ENCODE peak calls at places on chromosomes 3 and 15, in ten cellular contexts. One of them, this sample, is unnamed.

GRCh38 chr3:161821591-161821990 is 325.0 kb downstream of the OTOL1 start:
- DNase-seq in hippocampal formation: no peak
- DNase-seq in NCI-H524: peak; percentile 69
- DNase-seq in progenitor cell of endocrine pancreas: no peak
- DNase-seq in Daoy: no peak
- DNase-seq in tibial artery: no peak
- DNase-seq in activated CD4-positive, alpha-beta T cell treated with anti-CD3 and anti-CD28 coated beads, Interleukin-2, amount 50 U/mL, for 24 hours: no peak
- DNase-seq in LNCaP clone FGC: no peak
- DNase-seq in T-helper 17 cell: no peak
- DNase-seq in mesenteric fat pad: no peak
- DNase-seq in this sample: no peak

GRCh38 chr3:172177046-172177445 is 137.7 kb downstream of the FNDC3B start:
- DNase-seq in progenitor cell of endocrine pancreas: no peak
- DNase-seq in activated CD4-positive, alpha-beta T cell treated with anti-CD3 and anti-CD28 coated beads, Interleukin-2, amount 50 U/mL, for 24 hours: no peak
- DNase-seq in NCI-H524: no peak
- DNase-seq in tibial artery: no peak
- DNase-seq in mesenteric fat pad: no peak
- DNase-seq in Daoy: no peak
- DNase-seq in LNCaP clone FGC: no peak
- DNase-seq in T-helper 17 cell: no peak
- DNase-seq in hippocampal formation: no peak
- DNase-seq in this sample: no peak

GRCh38 chr3:2603734-2604297 is 505.1 kb downstream of the CNTN4 start:
- DNase-seq in Daoy: no peak
- DNase-seq in tibial artery: no peak
- DNase-seq in LNCaP clone FGC: no peak
- DNase-seq in T-helper 17 cell: no peak
- DNase-seq in progenitor cell of endocrine pancreas: no peak
- DNase-seq in activated CD4-positive, alpha-beta T cell treated with anti-CD3 and anti-CD28 coated beads, Interleukin-2, amount 50 U/mL, for 24 hours: no peak
- DNase-seq in mesenteric fat pad: no peak
- DNase-seq in hippocampal formation: no peak
- DNase-seq in NCI-H524: no peak
- DNase-seq in this sample: no peak

GRCh38 chr3:117407317-117407716 is 697.7 kb downstream of the TUSC7 start:
- DNase-seq in Daoy: peak; percentile 9
- DNase-seq in T-helper 17 cell: no peak
- DNase-seq in NCI-H524: peak; percentile 22
- DNase-seq in progenitor cell of endocrine pancreas: no peak
- DNase-seq in LNCaP clone FGC: no peak
- DNase-seq in hippocampal formation: no peak
- DNase-seq in mesenteric fat pad: no peak
- DNase-seq in activated CD4-positive, alpha-beta T cell treated with anti-CD3 and anti-CD28 coated beads, Interleukin-2, amount 50 U/mL, for 24 hours: no peak
- DNase-seq in tibial artery: no peak
- DNase-seq in this sample: no peak

GRCh38 chr3:33054100-33055097 is 42.5 kb downstream of the GLB1 start:
- DNase-seq in LNCaP clone FGC: no peak
- DNase-seq in T-helper 17 cell: no peak
- DNase-seq in tibial artery: no peak
- DNase-seq in mesenteric fat pad: no peak
- DNase-seq in progenitor cell of endocrine pancreas: no peak
- DNase-seq in NCI-H524: no peak
- DNase-seq in activated CD4-positive, alpha-beta T cell treated with anti-CD3 and anti-CD28 coated beads, Interleukin-2, amount 50 U/mL, for 24 hours: no peak
- DNase-seq in Daoy: no peak
- DNase-seq in hippocampal formation: no peak
- DNase-seq in this sample: no peak

GRCh38 chr15:31178705-31179104 is 77.2 kb upstream of the TRPM1 start:
- DNase-seq in progenitor cell of endocrine pancreas: no peak
- DNase-seq in LNCaP clone FGC: no peak
- DNase-seq in activated CD4-positive, alpha-beta T cell treated with anti-CD3 and anti-CD28 coated beads, Interleukin-2, amount 50 U/mL, for 24 hours: no peak
- DNase-seq in hippocampal formation: no peak
- DNase-seq in mesenteric fat pad: no peak
- DNase-seq in NCI-H524: no peak
- DNase-seq in tibial artery: no peak
- DNase-seq in Daoy: no peak
- DNase-seq in T-helper 17 cell: no peak
- DNase-seq in this sample: no peak

GRCh38 chr3:100089802-100090668 is 24.3 kb downstream of the FILIP1L start:
- DNase-seq in mesenteric fat pad: no peak
- DNase-seq in Daoy: peak; percentile 58
- DNase-seq in tibial artery: no peak
- DNase-seq in NCI-H524: no peak
- DNase-seq in hippocampal formation: no peak
- DNase-seq in LNCaP clone FGC: no peak
- DNase-seq in progenitor cell of endocrine pancreas: no peak
- DNase-seq in activated CD4-positive, alpha-beta T cell treated with anti-CD3 and anti-CD28 coated beads, Interleukin-2, amount 50 U/mL, for 24 hours: no peak
- DNase-seq in T-helper 17 cell: no peak
- DNase-seq in this sample: no peak

GRCh38 chr15:71325461-71325860 is 210.2 kb downstream of the THSD4 start:
- DNase-seq in LNCaP clone FGC: no peak
- DNase-seq in hippocampal formation: no peak
- DNase-seq in T-helper 17 cell: no peak
- DNase-seq in activated CD4-positive, alpha-beta T cell treated with anti-CD3 and anti-CD28 coated beads, Interleukin-2, amount 50 U/mL, for 24 hours: no peak
- DNase-seq in progenitor cell of endocrine pancreas: no peak
- DNase-seq in Daoy: peak; percentile 17
- DNase-seq in tibial artery: no peak
- DNase-seq in NCI-H524: no peak
- DNase-seq in mesenteric fat pad: no peak
- DNase-seq in this sample: no peak

GRCh38 chr3:34439796-34440195 is 641.4 kb downstream of the PDCD6IP start:
- DNase-seq in NCI-H524: no peak
- DNase-seq in mesenteric fat pad: no peak
- DNase-seq in LNCaP clone FGC: no peak
- DNase-seq in tibial artery: no peak
- DNase-seq in T-helper 17 cell: no peak
- DNase-seq in hippocampal formation: no peak
- DNase-seq in progenitor cell of endocrine pancreas: no peak
- DNase-seq in activated CD4-positive, alpha-beta T cell treated with anti-CD3 and anti-CD28 coated beads, Interleukin-2, amount 50 U/mL, for 24 hours: no peak
- DNase-seq in Daoy: no peak
- DNase-seq in this sample: no peak

This sample was measured in SJCRH30.